ENCODE peak calls at places on chromosomes 5 and 9, in five cellular contexts. F is breast epithelium, T is HepG2, V is SK-N-SH, L is endothelial cell of umbilical vein. D is an unnamed sample. For H3K4me1, the result is how much of the 10 kb centered on the place peaks cover.

GRCh38 chr9:119216891-119217290 is 152.3 kb downstream of the BRINP1 start:
- DNase-seq in F (no peak), T (no peak), V (no peak), L (no peak), D (peak)

GRCh38 chr9:92706218-92706940 is 36.4 kb upstream of the IPPK start:
- DNase-seq in F (peak), T (peak), V (no peak), L (peak), D (no peak)

GRCh38 chr9:104872959-104873850 is 54.8 kb downstream of the ABCA1 start:
- DNase-seq in F (no peak), T (peak), V (peak), L (peak), D (peak)

GRCh38 chr5:95759634-95760033 is 28.5 kb downstream of the RHOBTB3 start:
- DNase-seq in F (no peak), T (peak), V (no peak), L (peak), D (no peak)

GRCh38 chr9:129938291-129938979 is 103.2 kb downstream of the USP20 start:
- DNase-seq in F (no peak), T (no peak), V (no peak), L (peak), D (no peak)

GRCh38 chr5:170617519-170618218 is 113.8 kb downstream of the KCNIP1 start:
- DNase-seq in F (no peak), T (no peak), V (no peak), L (no peak), D (no peak)

GRCh38 chr9:89436326-89436725 is 61.6 kb downstream of the SEMA4D start:
- DNase-seq in F (no peak), T (no peak), V (no peak), L (no peak), D (no peak)

GRCh38 chr9:37155601-37156000 is 35.2 kb downstream of the ZCCHC7 start:
- DNase-seq in F (no peak), T (no peak), V (no peak), L (no peak), D (no peak)

GRCh38 chr5:133475986-133476385 is 136.4 kb downstream of the FSTL4 start:
- DNase-seq in F (no peak), T (no peak), V (no peak), L (no peak), D (no peak)

DNA sequence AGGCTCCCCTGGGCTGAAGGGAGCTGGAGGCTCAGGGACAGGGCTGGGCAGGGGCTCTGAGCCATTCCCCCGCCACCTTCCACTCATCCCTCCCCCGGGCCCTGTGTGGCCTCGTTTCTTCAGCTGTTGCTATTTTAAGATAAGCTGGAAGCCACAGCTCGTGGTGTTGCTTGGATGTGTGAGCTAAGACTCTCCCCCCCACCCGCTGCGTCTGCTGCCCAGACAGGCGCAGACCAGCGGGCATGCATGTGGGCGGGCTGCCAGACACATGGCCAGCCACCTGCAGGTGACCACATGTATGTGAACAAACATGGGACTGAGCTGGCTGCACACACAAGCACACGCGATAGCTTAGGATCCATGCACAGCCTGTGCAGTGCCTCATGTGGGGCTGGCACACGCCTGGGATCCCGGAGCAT is 8.7 kb downstream of the SNCB start:
- DNase-seq in F (no peak), T (no peak), V (peak), L (no peak), D (no peak)
- TF ChIP-seq CTCF in F (no peak), T (no peak), V (no peak), L (no peak), D (no peak)

GRCh38 chr5:147400836-147401235 is 109.0 kb downstream of the DPYSL3 start:
- DNase-seq in F (no peak), T (no peak), V (no peak), L (no peak), D (no peak)

GRCh38 chr5:147407094-147407681 is 102.7 kb downstream of the DPYSL3 start:
- DNase-seq in F (no peak), T (no peak), V (no peak), L (no peak), D (no peak)

GRCh38 chr5:147406636-147407035 is 103.2 kb downstream of the DPYSL3 start:
- DNase-seq in F (no peak), T (no peak), V (no peak), L (no peak), D (no peak)

GRCh38 chr5:147404706-147405105 is 105.2 kb downstream of the DPYSL3 start:
- DNase-seq in F (no peak), T (no peak), V (no peak), L (no peak), D (no peak)

GRCh38 chr5:147403659-147404640 is 105.9 kb downstream of the DPYSL3 start:
- DNase-seq in F (no peak), T (no peak), V (no peak), L (peak), D (peak)
- TF ChIP-seq POLR2AphosphoS5 in F (no peak), T (no peak), V (peak), L (peak), D (peak)

DNA sequence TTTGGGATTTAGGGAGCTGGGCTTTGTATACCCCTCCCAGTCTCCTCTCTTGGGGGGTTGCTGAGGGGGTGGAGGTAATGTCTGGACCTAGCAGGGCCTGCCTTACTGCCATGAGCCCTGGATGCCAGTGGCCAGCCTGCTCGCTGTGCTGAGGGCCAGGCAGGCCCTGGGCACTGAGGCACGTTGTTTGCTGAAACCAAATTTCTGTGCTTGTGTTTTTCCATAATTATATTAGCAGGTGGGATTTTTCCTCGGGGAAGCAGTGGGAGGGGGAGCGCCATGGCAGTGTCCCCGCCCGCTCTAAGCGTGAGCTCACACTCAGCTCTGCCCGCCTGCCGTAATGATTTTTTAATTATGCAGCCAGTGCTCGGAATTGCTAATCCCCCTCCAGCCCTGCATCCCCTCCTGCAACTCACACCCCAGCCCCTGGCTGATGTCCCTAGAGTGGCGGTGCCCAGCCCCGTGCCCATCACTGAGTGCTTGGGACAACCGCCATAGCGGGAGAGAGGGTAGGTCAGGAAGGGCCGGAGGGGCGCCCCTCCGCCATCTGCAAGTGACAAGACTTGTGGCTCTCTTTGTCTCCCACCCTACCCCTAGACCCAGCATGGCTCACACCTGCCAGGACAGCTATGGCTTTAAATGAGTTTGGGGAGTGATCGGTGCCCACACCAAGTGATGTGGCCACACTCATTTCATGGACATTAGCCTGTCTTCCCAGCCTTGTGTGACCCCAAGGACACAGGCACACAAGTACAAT is 21.0 kb downstream of the CXXC5 start:
- DNase-seq in F (no peak), T (no peak), V (no peak), L (no peak), D (no peak)
- H3K4me1 ChIP-seq in F (half or more), T (half or more), V (half or more), L (under half), D (under half)

GRCh38 chr9:4147476-4148214 is 152.2 kb downstream of the GLIS3 start:
- DNase-seq in F (no peak), T (peak), V (no peak), L (no peak), D (peak)

GRCh38 chr9:4155224-4156026 is 144.4 kb downstream of the GLIS3 start:
- DNase-seq in F (no peak), T (no peak), V (no peak), L (no peak), D (no peak)

GRCh38 chr9:4152201-4152600 is 147.7 kb downstream of the GLIS3 start:
- DNase-seq in F (no peak), T (no peak), V (no peak), L (no peak), D (no peak)

GRCh38 chr9:4148215-4148561 is 151.7 kb downstream of the GLIS3 start:
- DNase-seq in F (no peak), T (no peak), V (no peak), L (no peak), D (no peak)

GRCh38 chr9:4152876-4153275 is 147.0 kb downstream of the GLIS3 start:
- DNase-seq in F (no peak), T (no peak), V (no peak), L (no peak), D (no peak)
- TF ChIP-seq CTCF in F (no peak), T (no peak), V (peak), L (no peak), D (no peak)

GRCh38 chr9:128096614-128097013 is 28.6 kb downstream of the SLC25A25 start:
- DNase-seq in F (no peak), T (no peak), V (no peak), L (no peak), D (no peak)

GRCh38 chr9:128099932-128100491 is 27.5 kb downstream of the PTGES2 start:
- DNase-seq in F (no peak), T (no peak), V (no peak), L (peak), D (no peak)

GRCh38 chr9:128097156-128098016 is 29.4 kb downstream of the SLC25A25 start:
- DNase-seq in F (no peak), T (no peak), V (no peak), L (no peak), D (no peak)

GRCh38 chr9:128098936-128099931 is 28.3 kb downstream of the PTGES2 start:
- DNase-seq in F (no peak), T (no peak), V (no peak), L (no peak), D (peak)

GRCh38 chr9:128098017-128098935 is 29.3 kb downstream of the PTGES2 start:
- DNase-seq in F (peak), T (peak), V (peak), L (peak), D (peak)
- TF ChIP-seq POLR2AphosphoS5 in F (peak), T (peak), V (no peak), L (peak), D (peak)

GRCh38 chr5:175654807-175655206 is 3.1 kb upstream of the HRH2 start:
- DNase-seq in F (no peak), T (no peak), V (no peak), L (no peak), D (no peak)
- H3K4me1 ChIP-seq in F (under half), T (under half), V (under half), L (under half), D (under half)

GRCh38 chr9:86641970-86642369 is 287.8 kb upstream of the TUT7 start:
- DNase-seq in F (no peak), T (no peak), V (no peak), L (no peak), D (no peak)

GRCh38 chr9:86638109-86638508 is 283.9 kb upstream of the TUT7 start:
- DNase-seq in F (no peak), T (no peak), V (no peak), L (no peak), D (no peak)

GRCh38 chr9:86639287-86639686 is 285.1 kb upstream of the TUT7 start:
- DNase-seq in F (no peak), T (no peak), V (no peak), L (no peak), D (no peak)

GRCh38 chr9:86637515-86637914 is 283.3 kb upstream of the TUT7 start:
- DNase-seq in F (no peak), T (no peak), V (peak), L (peak), D (no peak)

DNA sequence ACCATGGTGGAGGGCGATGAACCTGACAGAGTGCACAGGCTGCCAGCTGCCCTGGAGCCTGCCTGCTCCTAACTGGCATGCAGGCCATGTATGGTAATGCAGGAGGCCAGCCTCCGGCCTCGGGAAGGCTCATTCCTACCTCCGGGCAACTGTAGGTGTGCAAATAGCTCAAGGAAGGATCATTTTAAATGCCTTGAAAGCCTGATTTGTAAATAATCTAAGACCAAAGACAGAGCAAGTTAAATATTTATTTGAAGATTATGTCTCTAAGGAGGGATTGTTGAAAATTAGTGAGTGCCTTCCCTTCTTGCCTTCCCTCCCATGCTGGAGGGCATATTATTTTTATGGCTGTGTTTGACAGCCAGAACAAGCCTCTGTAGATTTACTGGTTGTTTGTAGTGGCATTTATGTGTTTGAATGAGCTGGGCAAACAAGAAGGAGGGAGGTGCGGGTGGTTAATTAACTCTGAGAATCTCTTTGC is 285.7 kb upstream of the TUT7 start:
- DNase-seq in F (no peak), T (no peak), V (no peak), L (no peak), D (peak)
- TF ChIP-seq CTCF in F (no peak), T (no peak), V (no peak), L (no peak), D (peak)

D was measured in transverse colon.